ENCODE peak calls at places on chromosomes 3 and 15, in six cellular contexts. Z is T-helper 9 cell, A is HL-60, W is left kidney, F is globus pallidus, B is GM10248. Y is an unnamed sample.

GRCh38 chr3:61561374-61562041 is at the start of gene PTPRG:
- DNase-seq in W (peak), A (peak), F (peak), Z (no peak), B (peak), Y (peak)

GRCh38 chr3:173913397-173913796 is 515.9 kb downstream of the NLGN1 start:
- DNase-seq in F (peak), Z (no peak), W (no peak), B (no peak), A (no peak), Y (peak)

GRCh38 chr15:42919794-42920280 is 741 bp downstream of the TTBK2 start:
- DNase-seq in Z (peak), B (no peak), A (peak), F (peak), W (peak), Y (no peak)

GRCh38 chr15:92818658-92819311 is 81.3 kb upstream of the CHD2 start:
- DNase-seq in Z (no peak), B (no peak), F (no peak), A (no peak), W (peak), Y (no peak)

GRCh38 chr15:32718822-32719716 is 1.3 kb downstream of the GREM1 start:
- DNase-seq in F (peak), B (no peak), Z (no peak), W (peak), A (no peak), Y (no peak)

GRCh38 chr15:32683906-32684584 is 33.8 kb upstream of the GREM1 start:
- DNase-seq in A (peak), W (peak), B (no peak), Z (no peak), F (no peak), Y (no peak)

GRCh38 chr15:59355730-59356129 is 16.9 kb downstream of the MYO1E start:
- DNase-seq in A (no peak), B (no peak), W (no peak), F (no peak), Z (no peak), Y (no peak)

GRCh38 chr3:117628896-117629295 is 919.3 kb downstream of the TUSC7 start:
- DNase-seq in F (peak), B (no peak), A (no peak), W (peak), Z (no peak), Y (no peak)

GRCh38 chr3:130480736-130481135 is 36.2 kb upstream of the COL6A6 start:
- DNase-seq in A (peak), Z (no peak), B (no peak), W (peak), F (no peak), Y (no peak)

GRCh38 chr15:64813075-64813474 is 12.4 kb downstream of the PIF1 start:
- DNase-seq in B (no peak), F (no peak), W (peak), Z (no peak), A (peak), Y (no peak)

GRCh38 chr3:107524214-107525100 is 1.7 kb downstream of the BBX start:
- DNase-seq in B (peak), W (peak), Z (peak), F (peak), A (peak), Y (peak)

GRCh38 chr3:154273381-154273780 is 50.9 kb downstream of the DHX36 start:
- DNase-seq in A (no peak), B (no peak), F (no peak), W (no peak), Z (no peak), Y (no peak)

GRCh38 chr3:177934001-177934891 is 602.0 kb upstream of the KCNMB2 start:
- DNase-seq in A (no peak), B (no peak), F (no peak), W (peak), Z (no peak), Y (no peak)

GRCh38 chr15:69126054-69126469 is 34.4 kb upstream of the GLCE start:
- DNase-seq in B (no peak), A (peak), W (peak), Z (no peak), F (no peak), Y (no peak)

GRCh38 chr3:194141415-194142155 is 5.6 kb downstream of the HES1 start:
- DNase-seq in F (peak), Z (peak), A (peak), B (peak), W (peak), Y (peak)

GRCh38 chr3:49724586-49724985 is 835 bp upstream of the GMPPB start:
- DNase-seq in A (no peak), B (peak), W (no peak), F (no peak), Z (peak), Y (no peak)

GRCh38 chr15:68364028-68364659 is 67.8 kb downstream of the ITGA11 start:
- DNase-seq in W (no peak), F (peak), B (no peak), Z (no peak), A (no peak), Y (peak)

GRCh38 chr15:69324565-69324964 is 25.9 kb downstream of the PAQR5 start:
- DNase-seq in W (no peak), A (no peak), Z (no peak), B (no peak), F (no peak), Y (no peak)

GRCh38 chr3:10473581-10474438 is 31.6 kb downstream of the ATP2B2 start:
- DNase-seq in A (no peak), W (no peak), B (no peak), Z (no peak), F (no peak), Y (no peak)

GRCh38 chr15:49423021-49423420 is at the start of gene FGF7:
- DNase-seq in F (peak), W (peak), Z (no peak), A (no peak), B (no peak), Y (no peak)

GRCh38 chr3:8673083-8673737 is 28.6 kb upstream of the SSUH2 start:
- DNase-seq in B (no peak), A (no peak), Z (no peak), W (no peak), F (no peak), Y (no peak)

GRCh38 chr3:149448331-149448831 is 26.1 kb upstream of the TM4SF4 start:
- DNase-seq in F (no peak), B (no peak), Z (no peak), W (no peak), A (peak), Y (no peak)

GRCh38 chr3:37993811-37994638 is 3.4 kb downstream of the VILL start:
- DNase-seq in Z (peak), W (peak), A (peak), B (peak), F (peak), Y (peak)

GRCh38 chr3:116417151-116417550 is 28.1 kb downstream of the LSAMP start:
- DNase-seq in F (no peak), Z (no peak), W (no peak), A (no peak), B (no peak), Y (no peak)

GRCh38 chr3:108031893-108032292 is 58.9 kb downstream of the CD47 start:
- DNase-seq in Z (no peak), W (no peak), A (no peak), F (no peak), B (no peak), Y (no peak)

GRCh38 chr3:184541886-184542562 is 19.6 kb upstream of the EPHB3 start:
- DNase-seq in A (no peak), W (no peak), F (no peak), Z (no peak), B (peak), Y (no peak)

GRCh38 chr3:34212175-34212574 is 413.7 kb downstream of the PDCD6IP start:
- DNase-seq in Z (no peak), W (no peak), F (no peak), A (no peak), B (peak), Y (no peak)

Y was measured in nucleus accumbens.